ENCODE peak calls at places on chromosomes 4 and X, in six cellular contexts. D is ovary, A is HepG2, S is A549, H is prostate gland, Q is transverse colon. M is an unnamed sample.
A peak's percentile ranks its signal among the peaks of the same experiment; 100 is the strongest.

GRCh38 chr4:1594871-1595788 is 89.0 kb downstream of the FAM53A start:
- DNase-seq in S (no peak), H (no peak), Q (no peak), A (no peak), D (no peak), M (no peak)

GRCh38 chr4:100016191-100016590 is 66.1 kb upstream of the H2AZ1 start:
- DNase-seq in H (no peak), S (no peak), Q (no peak), D (no peak), A (no peak), M (no peak)

GRCh38 chr4:126455865-126456264 is 1141.1 kb downstream of the FAT4 start:
- DNase-seq in D (no peak), Q (no peak), H (no peak), A (no peak), S (no peak), M (no peak)

GRCh38 chr4:139035650-139036049 is 20.1 kb downstream of the NOCT start:
- DNase-seq in Q (no peak), H (no peak), S (no peak), A (no peak), D (no peak), M (no peak)

GRCh38 chr4:141134051-141134450 is 782 bp upstream of the RNF150 start:
- DNase-seq in D (no peak), S (no peak), H (no peak), Q (no peak), A (no peak), M (no peak)

GRCh38 chr4:90540536-90540935 is 413.3 kb downstream of the CCSER1 start:
- DNase-seq in D (no peak), Q (no peak), A (no peak), H (no peak), S (no peak), M (no peak)

GRCh38 chrX:152915541-152916241 is 17.8 kb downstream of the ZNF185 start:
- DNase-seq in A (peak; percentile 22), D (no peak), Q (no peak), H (no peak), S (peak; percentile 51), M (peak; percentile 68)

GRCh38 chrX:50769389-50770063 is 44.5 kb downstream of the SHROOM4 start:
- DNase-seq in D (no peak), H (peak; percentile 26), Q (peak; percentile 72), A (no peak), S (no peak), M (no peak)

GRCh38 chr4:15001248-15001824 is 945 bp upstream of the CPEB2 start:
- DNase-seq in Q (peak; percentile 70), D (peak; percentile 81), H (peak; percentile 65), S (peak; percentile 18), A (peak; percentile 17), M (peak; percentile 92)

GRCh38 chr4:8916251-8916913 is 44.7 kb upstream of the HMX1 start:
- DNase-seq in Q (no peak), S (no peak), D (no peak), A (no peak), H (peak; percentile 2), M (no peak)

GRCh38 chrX:47215291-47215900 is 3.1 kb upstream of the CDK16 start:
- DNase-seq in H (no peak), D (no peak), S (no peak), A (no peak), Q (no peak), M (no peak)

GRCh38 chr4:122777846-122778501 is 45.5 kb downstream of the BBS12 start:
- DNase-seq in Q (no peak), A (no peak), D (no peak), H (no peak), S (no peak), M (no peak)

GRCh38 chr4:59612235-59612634 is 1587.9 kb upstream of the ADGRL3 start:
- DNase-seq in A (no peak), S (peak; percentile 0), D (no peak), H (no peak), Q (no peak), M (no peak)

GRCh38 chr4:112726041-112726440 is 89.1 kb downstream of the LARP7 start:
- DNase-seq in A (no peak), S (no peak), H (no peak), Q (no peak), D (no peak), M (no peak)

GRCh38 chrX:134484039-134484438 is 24.1 kb downstream of the HPRT1 start:
- DNase-seq in H (no peak), S (peak; percentile 7), A (peak; percentile 15), D (no peak), Q (no peak), M (no peak)

GRCh38 chr4:54484361-54484760 is 173.4 kb upstream of the KIT start:
- DNase-seq in D (no peak), S (no peak), Q (no peak), A (no peak), H (no peak), M (no peak)

GRCh38 chr4:76966024-76966579 is 16.6 kb downstream of the SEPTIN11 start:
- DNase-seq in H (no peak), Q (no peak), S (no peak), D (no peak), A (no peak), M (no peak)

GRCh38 chrX:40244980-40245379 is 147.2 kb upstream of the BCOR start:
- DNase-seq in A (no peak), H (no peak), Q (no peak), D (no peak), S (no peak), M (no peak)

GRCh38 chrX:108439434-108439883 is at the start of gene COL4A5:
- DNase-seq in A (peak; percentile 84), H (peak; percentile 64), Q (peak; percentile 16), S (peak; percentile 74), D (peak; percentile 49), M (peak; percentile 60)

GRCh38 chrX:50818986-50819385 is 5.0 kb upstream of the SHROOM4 start:
- DNase-seq in A (no peak), H (no peak), D (no peak), Q (no peak), S (no peak), M (no peak)

GRCh38 chrX:129980540-129981206 is 1.8 kb upstream of the BCORL1 start:
- DNase-seq in Q (peak; percentile 73), A (peak; percentile 25), H (no peak), S (no peak), D (peak; percentile 74), M (peak; percentile 56)

GRCh38 chr4:94068712-94069111 is 139.0 kb upstream of the SMARCAD1 start:
- DNase-seq in H (no peak), A (no peak), S (no peak), D (no peak), Q (no peak), M (no peak)

GRCh38 chr4:154406022-154406835 is 85.4 kb downstream of the DCHS2 start:
- DNase-seq in Q (no peak), D (no peak), H (no peak), A (no peak), S (no peak), M (no peak)

GRCh38 chrX:110847334-110847733 is 51.7 kb upstream of the CHRDL1 start:
- DNase-seq in H (peak; percentile 17), S (peak; percentile 33), Q (no peak), A (peak; percentile 32), D (no peak), M (no peak)

GRCh38 chr4:3385719-3386440 is 55.9 kb upstream of the HGFAC start:
- DNase-seq in D (no peak), A (no peak), H (peak; percentile 77), Q (no peak), S (no peak), M (no peak)

GRCh38 chr4:3387154-3387942 is 54.4 kb upstream of the HGFAC start:
- DNase-seq in D (no peak), H (no peak), A (no peak), S (no peak), Q (no peak), M (no peak)

GRCh38 chr4:3384391-3384770 is 57.4 kb upstream of the HGFAC start:
- DNase-seq in D (no peak), A (no peak), Q (no peak), H (no peak), S (no peak), M (peak; percentile 21)

GRCh38 chr4:3386486-3386885 is 55.3 kb upstream of the HGFAC start:
- DNase-seq in Q (no peak), A (no peak), S (no peak), H (peak; percentile 60), D (no peak), M (no peak)

GRCh38 chr4:3384771-3385701 is 56.7 kb upstream of the HGFAC start:
- DNase-seq in S (no peak), A (peak; percentile 35), D (no peak), H (peak; percentile 87), Q (peak; percentile 41), M (no peak)
- H3K27ac ChIP-seq in S (no peak overlapping the region), A (peak overlapping the region; percentile 51), D (no peak overlapping the region), H (peak overlapping the region; percentile 87), Q (peak overlapping the region; percentile 38), M (peak overlapping the region; percentile 81)

DNA sequence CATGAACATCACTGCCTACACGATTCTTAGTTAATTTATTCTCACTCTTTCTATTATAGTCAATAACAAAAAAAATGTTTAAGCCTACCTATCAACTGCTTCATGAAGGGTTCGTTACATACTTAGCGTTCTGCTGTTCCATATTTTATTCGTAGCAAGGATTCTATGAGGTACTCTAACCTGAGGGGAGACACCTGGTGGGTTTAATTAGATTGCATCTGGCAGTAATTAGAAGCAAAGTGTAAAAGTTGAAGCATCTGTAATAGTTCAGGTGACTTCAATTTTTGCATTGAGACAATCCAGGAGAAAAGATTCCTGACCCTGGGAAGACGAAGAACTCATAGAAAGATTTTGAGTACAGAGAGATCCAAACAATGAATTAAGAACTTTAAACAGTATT is 1655.8 kb upstream of the TENM3 start:
- DNase-seq in H (no peak), S (no peak), D (no peak), Q (no peak), A (no peak), M (no peak)
- TF ChIP-seq CTCF in H (no peak), S (no peak), D (no peak), Q (no peak), A (no peak), M (no peak)

GRCh38 chrX:72238721-72239475 is at the start of gene ERCC6L:
- DNase-seq in S (peak; percentile 86), H (peak; percentile 76), Q (peak; percentile 84), A (peak; percentile 70), D (peak; percentile 88), M (peak; percentile 84)
- TF ChIP-seq POLR2A in S (peak; percentile 96), H (peak; percentile 37), Q (peak; percentile 25), A (peak; percentile 70), D (no peak), M (peak; percentile 64)

DNA sequence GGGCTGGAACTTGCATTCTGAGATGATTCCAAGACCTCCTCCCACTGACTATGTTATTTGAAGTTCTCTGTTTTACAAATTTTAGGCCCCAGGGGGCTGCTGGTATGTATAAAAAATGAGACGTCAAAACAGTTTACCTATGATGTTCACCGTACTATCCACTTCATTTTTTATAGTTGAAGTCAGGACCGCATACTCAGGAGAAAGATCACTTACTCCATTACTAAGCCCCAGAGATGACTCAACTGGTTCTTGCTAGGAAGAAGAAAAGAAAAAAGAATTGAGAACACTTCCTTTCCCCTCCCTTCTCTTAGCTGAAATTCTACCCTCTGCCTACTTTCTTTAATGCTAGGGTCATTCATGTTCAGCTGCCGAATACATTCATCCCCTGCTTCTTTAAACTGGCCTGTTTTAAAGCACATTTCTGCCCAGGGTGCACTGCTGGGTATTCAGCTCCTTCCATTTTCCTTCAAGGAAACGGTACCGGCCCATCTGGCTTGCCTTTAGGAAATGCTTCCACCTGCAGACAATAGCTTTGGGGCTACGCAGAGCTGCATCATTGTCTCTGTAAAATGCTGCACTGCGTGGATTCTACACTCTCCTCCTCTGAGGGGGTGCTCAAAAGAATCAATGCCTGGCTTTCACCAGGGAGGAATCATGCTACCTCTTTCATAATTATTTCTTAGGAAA is 66.2 kb downstream of the IRF2 start:
- DNase-seq in A (no peak), S (no peak), Q (no peak), D (no peak), H (no peak), M (no peak)
- H3K27ac ChIP-seq in A (no peak overlapping the region), S (no peak overlapping the region), Q (peak overlapping the region; percentile 79), D (peak overlapping the region; percentile 47), H (peak overlapping the region; percentile 88), M (peak overlapping the region; percentile 56)